ENCODE peak calls at places on chromosomes 7 and 10, in seven cellular contexts. E is A549, A is SK-N-SH, Z is GM12878, B is K562, L is HepG2, X is H1. O is an unnamed sample.

GRCh38 chr10:86940677-86941076 is 16.7 kb downstream of the MMRN2 start:
- DNase-seq in Z (no peak), A (no peak), L (no peak), B (no peak), E (no peak), X (no peak), O (no peak)

GRCh38 chr10:121690970-121691369 is 92.7 kb upstream of the FGFR2 start:
- DNase-seq in X (no peak), L (no peak), Z (no peak), A (no peak), B (no peak), E (no peak), O (no peak)

GRCh38 chr10:69838853-69839252 is 37.1 kb downstream of the COL13A1 start:
- DNase-seq in Z (no peak), L (no peak), X (no peak), B (no peak), A (no peak), E (no peak), O (no peak)

GRCh38 chr10:43206391-43207235 is 60.3 kb downstream of the RASGEF1A start:
- DNase-seq in X (no peak), E (no peak), Z (no peak), L (no peak), B (no peak), A (peak; percentile 19), O (no peak)

GRCh38 chr7:102426268-102427031 is 6.9 kb upstream of the ORAI2 start:
- DNase-seq in E (no peak), A (no peak), L (no peak), X (no peak), B (no peak), Z (peak; percentile 89), O (no peak)

GRCh38 chr10:61890430-61890829 is 11.1 kb upstream of the ARID5B start:
- DNase-seq in B (no peak), A (no peak), X (no peak), Z (no peak), L (no peak), E (no peak), O (no peak)

GRCh38 chr7:47758546-47758945 is 176.6 kb upstream of the TNS3 start:
- DNase-seq in B (no peak), A (no peak), Z (no peak), L (no peak), E (no peak), X (no peak), O (no peak)

GRCh38 chr7:42181566-42181965 is 55.4 kb downstream of the GLI3 start:
- DNase-seq in E (no peak), A (no peak), B (no peak), X (no peak), Z (no peak), L (no peak), O (no peak)

GRCh38 chr10:34433241-34434076 is 381.6 kb downstream of the PARD3 start:
- DNase-seq in X (no peak), A (no peak), Z (no peak), E (no peak), L (no peak), B (no peak), O (no peak)

GRCh38 chr10:109647627-109648026 is 275.7 kb downstream of the XPNPEP1 start:
- DNase-seq in A (no peak), X (peak; percentile 2), L (no peak), B (no peak), Z (no peak), E (no peak), O (no peak)

GRCh38 chr10:49115015-49115795 is at the start of gene VSTM4:
- DNase-seq in E (no peak), X (no peak), A (peak; percentile 93), B (peak; percentile 87), Z (no peak), L (no peak), O (no peak)

GRCh38 chr7:134811798-134812197 is 32.4 kb downstream of the CALD1 start:
- DNase-seq in X (no peak), Z (no peak), B (no peak), A (no peak), L (no peak), E (no peak), O (no peak)

GRCh38 chr7:20323587-20323986 is 7.1 kb upstream of the ITGB8 start:
- DNase-seq in Z (no peak), A (no peak), X (no peak), B (no peak), L (no peak), E (no peak), O (no peak)

GRCh38 chr10:89078729-89079672 is 88.4 kb downstream of the FAS start:
- DNase-seq in L (no peak), B (no peak), A (peak; percentile 12), X (no peak), Z (no peak), E (no peak), O (no peak)

GRCh38 chr10:34702093-34702952 is 112.8 kb downstream of the PARD3 start:
- DNase-seq in B (no peak), Z (no peak), E (no peak), A (no peak), X (no peak), L (no peak), O (no peak)

GRCh38 chr10:2908851-2909630 is 158.3 kb upstream of the PFKP start:
- DNase-seq in E (no peak), Z (no peak), A (no peak), L (no peak), B (no peak), X (no peak), O (no peak)

GRCh38 chr10:4391683-4392082 is 434.3 kb upstream of the AKR1E2 start:
- DNase-seq in X (peak; percentile 19), B (no peak), A (no peak), L (no peak), Z (no peak), E (no peak), O (peak; percentile 22)

GRCh38 chr7:45179666-45180065 is 22.1 kb downstream of the RAMP3 start:
- DNase-seq in Z (no peak), E (no peak), L (no peak), B (no peak), A (no peak), X (no peak), O (no peak)

GRCh38 chr10:100696477-100696901 is 48.9 kb upstream of the PAX2 start:
- DNase-seq in B (no peak), E (peak; percentile 26), A (no peak), Z (peak; percentile 37), X (no peak), L (no peak), O (no peak)

GRCh38 chr10:121324678-121325213 is 273.5 kb downstream of the FGFR2 start:
- DNase-seq in E (peak; percentile 23), A (no peak), Z (no peak), L (peak; percentile 10), B (no peak), X (no peak), O (peak; percentile 75)

GRCh38 chr7:158649279-158649678 is 55.3 kb downstream of the NCAPG2 start:
- DNase-seq in X (no peak), B (no peak), E (peak; percentile 55), Z (no peak), A (peak; percentile 70), L (peak; percentile 67), O (no peak)

GRCh38 chr7:159022238-159022993 is 122.3 kb downstream of the VIPR2 start:
- DNase-seq in Z (no peak), A (no peak), E (no peak), L (no peak), B (no peak), X (no peak), O (no peak)

GRCh38 chr7:108351715-108352114 is 104.5 kb downstream of the NRCAM start:
- DNase-seq in X (no peak), L (peak; percentile 79), B (no peak), E (peak; percentile 55), Z (no peak), A (no peak), O (no peak)

DNA sequence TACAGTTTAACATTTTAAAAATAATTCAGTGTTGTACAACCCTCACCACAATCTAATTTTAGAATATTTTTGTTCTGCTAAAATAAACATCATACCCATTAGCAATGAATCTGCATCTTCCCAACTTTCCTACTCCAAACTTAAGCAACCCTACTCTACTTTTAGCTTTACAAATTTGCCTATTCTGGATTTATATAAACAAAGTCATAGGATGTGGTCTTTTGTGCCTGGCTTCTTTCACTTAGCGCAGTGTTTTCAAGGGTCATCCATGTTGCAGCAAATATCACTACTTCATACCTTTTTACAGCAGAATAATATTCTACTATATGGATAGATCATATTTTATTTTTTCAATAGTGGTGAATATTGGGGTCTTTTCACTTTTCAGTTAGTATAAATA is 18.9 kb downstream of the CALML3 start:
- DNase-seq in A (no peak), L (no peak), B (no peak), Z (no peak), E (no peak), X (no peak), O (no peak)
- TF ChIP-seq MAX in A (no peak), L (no peak), B (no peak), Z (no peak), E (no peak), X (no peak), O (no peak)

GRCh38 chr10:97858001-97858439 is 8.4 kb downstream of the GOLGA7B start:
- DNase-seq in A (no peak), B (no peak), L (no peak), Z (no peak), E (no peak), X (no peak), O (no peak)
- TF ChIP-seq RAD21 in A (no peak), B (no peak), L (no peak), Z (no peak), E (no peak), X (no peak), O (no peak)

GRCh38 chr10:112361951-112362770 is 11.8 kb upstream of the ACSL5 start:
- DNase-seq in L (no peak), B (no peak), A (no peak), E (no peak), Z (no peak), X (no peak), O (no peak)
- TF ChIP-seq MAX in L (no peak), B (no peak), A (no peak), E (no peak), Z (no peak), X (no peak), O (no peak)

GRCh38 chr7:250523-250922 is 39.4 kb upstream of the FOXL3 start:
- DNase-seq in B (no peak), A (no peak), Z (no peak), E (no peak), X (no peak), L (no peak), O (no peak)

GRCh38 chr7:251446-252175 is 38.4 kb upstream of the FOXL3 start:
- DNase-seq in Z (no peak), A (no peak), B (no peak), E (no peak), L (no peak), X (no peak), O (no peak)

GRCh38 chr7:249979-250378 is 40.0 kb upstream of the FOXL3 start:
- DNase-seq in L (no peak), B (no peak), A (peak; percentile 73), X (no peak), Z (no peak), E (no peak), O (no peak)

GRCh38 chr7:252216-252965 is 37.6 kb upstream of the FOXL3 start:
- DNase-seq in L (no peak), A (no peak), X (no peak), E (no peak), B (no peak), Z (no peak), O (no peak)

DNA sequence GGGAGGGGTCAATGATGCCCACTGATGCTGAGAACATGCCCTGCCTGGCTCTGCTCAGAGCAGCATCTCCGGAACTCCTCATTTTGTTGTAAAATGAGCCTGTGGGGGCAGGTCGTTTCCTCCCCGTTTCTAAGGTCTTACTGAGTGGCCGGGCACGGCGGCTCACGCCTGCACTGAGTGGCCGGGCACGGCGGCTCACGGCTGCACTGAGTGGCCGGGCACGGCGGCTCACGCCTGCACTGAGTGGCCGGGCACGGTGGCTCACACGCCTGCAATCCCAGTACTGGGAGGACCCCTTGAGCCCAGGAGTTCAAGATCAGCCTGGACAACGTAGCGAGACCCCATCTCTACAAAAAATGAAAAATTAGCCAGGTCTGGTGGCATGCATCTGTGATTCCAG is 39.0 kb upstream of the FOXL3 start:
- DNase-seq in E (no peak), A (no peak), L (no peak), Z (no peak), X (no peak), B (no peak), O (no peak)
- TF ChIP-seq RAD21 in E (no peak), A (no peak), L (no peak), Z (no peak), X (no peak), B (no peak), O (no peak)

O was measured in HCT116.